ENCODE peak calls at places on chromosomes 11 and 22, in six cellular contexts. Y is IMR-90, X is trophoblast cell, G is neuronal stem cell, B is mesendoderm, A is H9. K is an unnamed sample.

GRCh38 chr22:49863936-49864335 is 10.3 kb downstream of the ZBED4 start:
- DNase-seq in Y (no peak), X (no peak), G (no peak), B (no peak), A (no peak), K (no peak)

GRCh38 chr22:50730941-50731661 is 6.9 kb upstream of the ACR start:
- DNase-seq in Y (no peak), X (no peak), G (no peak), B (peak; percentile 18), A (no peak), K (no peak)

GRCh38 chr11:1825039-1825740 is 9.6 kb upstream of the SYT8 start:
- DNase-seq in Y (no peak), X (peak; percentile 89), G (peak; percentile 81), B (peak; percentile 93), A (peak; percentile 94), K (peak; percentile 91)

GRCh38 chr22:48481748-48482147 is 1345.9 kb downstream of the BRD1 start:
- DNase-seq in Y (no peak), X (no peak), G (no peak), B (no peak), A (peak; percentile 5), K (no peak)

GRCh38 chr22:42313804-42314581 is 43.5 kb upstream of the TCF20 start:
- DNase-seq in Y (peak; percentile 54), X (peak; percentile 99), G (peak; percentile 45), B (peak; percentile 94), A (peak; percentile 95), K (peak; percentile 78)

GRCh38 chr22:49853981-49854791 is 542 bp downstream of the ZBED4 start:
- DNase-seq in Y (peak; percentile 17), X (peak; percentile 62), G (peak; percentile 39), B (peak; percentile 52), A (peak; percentile 38), K (no peak)

GRCh38 chr22:46695346-46696224 is 42.5 kb downstream of the CERK start:
- DNase-seq in Y (no peak), X (no peak), G (no peak), B (no peak), A (no peak), K (no peak)

GRCh38 chr11:119015054-119015611 is 3.0 kb downstream of the RPS25 start:
- DNase-seq in Y (no peak), X (peak; percentile 44), G (no peak), B (no peak), A (no peak), K (no peak)

GRCh38 chr11:75498556-75499255 is 27.0 kb downstream of the GDPD5 start:
- DNase-seq in Y (peak; percentile 30), X (peak; percentile 84), G (no peak), B (peak; percentile 49), A (no peak), K (no peak)

GRCh38 chr11:56890584-56891305 is 98.0 kb upstream of the OR5AK2 start:
- DNase-seq in Y (no peak), X (no peak), G (no peak), B (no peak), A (no peak), K (no peak)

GRCh38 chr11:80722616-80723015 is 1281.8 kb upstream of the TENM4 start:
- DNase-seq in Y (no peak), X (peak; percentile 8), G (no peak), B (no peak), A (no peak), K (no peak)

GRCh38 chr11:13337986-13338436 is 60.4 kb downstream of the BMAL1 start:
- DNase-seq in Y (peak; percentile 78), X (no peak), G (no peak), B (no peak), A (no peak), K (no peak)

GRCh38 chr11:13883042-13883441 is 79.5 kb upstream of the SPON1 start:
- DNase-seq in Y (no peak), X (no peak), G (no peak), B (no peak), A (no peak), K (no peak)

DNA sequence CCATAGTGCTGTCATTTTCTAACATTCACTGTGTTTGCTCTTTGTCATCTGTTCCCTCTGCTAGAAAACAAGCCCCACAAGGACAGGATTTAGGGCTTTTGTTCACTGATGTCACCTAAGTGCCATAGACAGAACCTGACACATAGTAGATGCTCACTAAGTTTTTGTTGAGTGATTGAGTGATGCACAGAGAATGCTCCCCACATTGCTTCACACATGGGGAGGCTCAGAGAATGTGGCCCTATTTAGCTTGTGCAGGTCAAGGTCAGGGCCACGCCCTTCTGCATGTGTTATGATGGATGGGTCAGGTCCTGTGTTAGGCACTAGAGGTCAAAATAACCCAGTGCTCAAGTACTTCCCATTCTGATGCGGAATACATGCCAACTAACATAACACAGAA is 33.1 kb upstream of the TSKU start:
- DNase-seq in Y (no peak), X (no peak), G (no peak), B (no peak), A (no peak), K (no peak)
- H2BK120ac ChIP-seq in Y (no peak overlapping the region), X (no peak overlapping the region), G (no peak overlapping the region), B (no peak overlapping the region), A (no peak overlapping the region), K (no peak overlapping the region)

GRCh38 chr11:64862914-64863313 is 15.5 kb downstream of the EHD1 start:
- DNase-seq in Y (no peak), X (no peak), G (no peak), B (no peak), A (no peak), K (no peak)
- H2AK5ac ChIP-seq in Y (peak overlapping the region; percentile 99), X (no peak overlapping the region), G (peak overlapping the region; percentile 99), B (no peak overlapping the region), A (no peak overlapping the region), K (peak overlapping the region; percentile 86)

GRCh38 chr11:78417175-78417887 is at the start of gene GAB2:
- DNase-seq in Y (no peak), X (peak; percentile 68), G (no peak), B (no peak), A (peak; percentile 64), K (no peak)
- H2BK120ac ChIP-seq in Y (peak within 1 kb of the TSS; percentile 61), X (peak within 1 kb of the TSS; percentile 99), G (no peak within 1 kb of the TSS), B (peak within 1 kb of the TSS; percentile 16), A (no peak within 1 kb of the TSS), K (no peak within 1 kb of the TSS)

DNA sequence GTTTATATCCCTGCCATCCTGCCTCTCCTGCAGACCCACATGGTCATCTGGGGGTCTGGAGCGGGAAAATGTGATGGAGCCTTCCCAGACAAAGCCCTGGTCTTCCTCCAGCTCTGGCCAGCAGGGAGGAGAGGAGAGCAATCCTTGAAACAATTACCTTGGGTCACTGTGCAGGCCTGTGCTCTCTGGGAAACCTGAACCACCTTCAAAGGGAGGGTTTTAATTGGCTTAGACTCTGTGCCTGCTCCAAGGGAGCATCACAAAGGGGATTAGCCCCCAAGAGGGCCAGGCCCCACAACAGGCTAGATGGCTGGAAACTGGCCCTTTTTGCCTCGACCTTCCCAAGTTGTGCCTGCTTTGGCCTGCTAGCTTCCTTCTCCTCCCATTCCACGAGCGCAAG is 351.9 kb downstream of the TENM4 start:
- DNase-seq in Y (no peak), X (no peak), G (peak; percentile 62), B (peak; percentile 54), A (no peak), K (no peak)
- H2AK5ac ChIP-seq in Y (peak overlapping the region; percentile 7), X (peak overlapping the region; percentile 67), G (no peak overlapping the region), B (peak overlapping the region; percentile 25), A (no peak overlapping the region), K (no peak overlapping the region)

DNA sequence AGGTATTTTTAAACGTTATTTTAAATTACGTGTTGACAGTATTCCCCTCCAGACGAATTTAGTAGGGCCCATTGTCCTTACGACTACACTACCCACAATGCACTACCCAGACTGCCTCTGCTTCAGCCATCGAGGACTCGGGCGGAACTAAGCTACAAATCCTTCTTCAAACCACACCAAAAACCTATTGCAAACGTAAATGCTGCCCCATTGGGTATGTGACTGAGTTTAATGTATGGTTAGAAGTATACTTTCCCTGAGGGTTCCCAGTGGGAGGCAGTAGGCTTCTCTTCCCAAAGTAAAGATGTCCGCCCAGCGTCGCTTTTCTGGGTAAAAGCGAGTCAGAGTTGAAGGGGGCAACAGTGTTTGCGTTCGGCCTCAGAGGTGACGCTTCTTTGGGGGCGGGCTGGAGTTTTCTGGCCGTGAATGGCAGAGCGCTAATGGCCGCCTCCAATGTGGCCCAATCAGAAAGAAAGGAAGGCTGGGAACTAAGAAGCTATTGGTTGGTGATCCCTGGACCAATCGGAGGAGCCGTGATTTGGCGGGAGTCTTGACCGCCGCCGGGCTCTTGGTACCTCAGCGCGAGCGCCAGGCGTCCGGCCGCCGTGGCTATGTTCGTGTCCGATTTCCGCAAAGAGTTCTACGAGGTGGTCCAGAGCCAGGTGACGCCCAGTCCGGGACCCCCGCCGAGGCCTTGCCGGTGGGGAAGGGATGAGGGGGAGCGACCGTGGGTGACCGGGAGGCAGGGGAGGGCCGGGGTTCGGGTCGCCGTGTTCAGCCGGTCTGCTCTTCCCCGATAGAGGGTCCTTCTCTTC is at the start of gene CDC45:
- DNase-seq in Y (peak; percentile 98), X (peak; percentile 99), G (peak; percentile 97), B (peak; percentile 99), A (peak; percentile 98), K (peak; percentile 88)
- H2BK120ac ChIP-seq in Y (peak within 1 kb of the TSS; percentile 98), X (peak within 1 kb of the TSS; percentile 86), G (no peak within 1 kb of the TSS), B (peak within 1 kb of the TSS; percentile 31), A (peak within 1 kb of the TSS; percentile 95), K (peak within 1 kb of the TSS; percentile 72)

GRCh38 chr22:27099896-27100295 is 442.5 kb downstream of the MIAT start:
- DNase-seq in Y (no peak), X (no peak), G (no peak), B (peak; percentile 35), A (no peak), K (no peak)
- H2AK5ac ChIP-seq in Y (no peak overlapping the region), X (no peak overlapping the region), G (peak overlapping the region; percentile 100), B (no peak overlapping the region), A (no peak overlapping the region), K (peak overlapping the region; percentile 3)

DNA sequence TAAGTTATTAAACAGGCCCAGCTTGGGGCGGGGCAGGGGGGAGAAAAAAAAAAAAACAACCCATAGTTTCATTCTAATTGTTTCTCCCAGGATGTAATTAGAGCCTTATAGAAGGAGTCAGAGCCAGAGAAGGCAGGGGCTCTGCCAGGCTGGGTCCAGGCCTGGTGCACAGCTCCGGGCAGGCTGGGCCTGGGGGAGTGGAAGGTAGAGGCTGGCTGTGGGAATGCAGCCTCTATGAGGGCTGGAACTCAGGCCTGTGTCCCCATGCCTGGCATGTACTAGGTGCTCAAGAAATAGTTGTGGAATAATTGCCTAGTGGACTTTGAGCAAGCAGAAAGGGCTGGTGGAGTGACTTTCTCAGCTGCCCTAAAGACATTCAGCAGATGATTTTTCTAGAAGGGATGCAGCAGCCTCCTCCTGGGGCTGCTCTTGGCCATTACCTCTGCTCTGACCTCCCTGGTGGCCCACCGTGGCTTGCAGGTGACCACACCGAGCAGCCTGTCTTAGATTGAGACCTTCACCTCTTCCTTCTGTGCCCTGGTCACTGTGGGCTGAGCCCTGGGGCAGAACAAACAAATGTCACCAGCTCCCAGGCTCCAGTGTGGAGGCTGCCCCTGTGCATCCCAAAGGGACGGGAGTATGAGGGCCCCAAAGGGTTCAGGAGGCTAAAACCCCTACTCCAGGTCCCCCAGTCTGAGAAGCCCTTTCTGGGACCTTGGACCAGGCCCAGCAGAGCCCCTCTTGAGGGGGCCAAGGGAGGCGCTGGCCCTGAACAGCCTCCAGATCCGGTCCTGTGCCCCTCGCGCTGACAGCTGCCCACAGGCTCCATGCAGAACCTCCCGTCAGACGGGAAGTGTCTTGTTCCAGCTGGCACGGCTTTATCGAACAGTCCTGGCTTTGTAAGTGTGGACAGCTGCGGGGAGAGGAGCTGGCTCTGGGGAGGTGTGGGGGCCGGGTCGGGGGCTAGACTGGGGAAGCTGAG is 18.8 kb downstream of the MYEOV start:
- DNase-seq in Y (no peak), X (peak; percentile 27), G (no peak), B (no peak), A (no peak), K (no peak)
- H2BK120ac ChIP-seq in Y (peak overlapping the region; percentile 70), X (no peak overlapping the region), G (no peak overlapping the region), B (no peak overlapping the region), A (no peak overlapping the region), K (no peak overlapping the region)